ENCODE peak calls at places on chromosomes 4 and X, in five cellular contexts. V, P, R, X and Z are unnamed samples.

GRCh38 chr4:91087743-91088142 is 960.5 kb downstream of the CCSER1 start:
- DNase-seq in V (no peak), P (peak), R (no peak), X (no peak), Z (no peak)

GRCh38 chr4:83297548-83298260 is 13.1 kb upstream of the COQ2 start:
- DNase-seq in V (no peak), P (no peak), R (no peak), X (no peak), Z (no peak)

GRCh38 chr4:84971319-84971932 is 4.9 kb upstream of the WDFY3 start:
- DNase-seq in V (no peak), P (peak), R (peak), X (no peak), Z (no peak)

GRCh38 chrX:149493567-149494562 is 11.2 kb downstream of the IDS start:
- DNase-seq in V (no peak), P (no peak), R (peak), X (no peak), Z (no peak)

GRCh38 chrX:132489256-132490085 is 633 bp upstream of the MBNL3 start:
- DNase-seq in V (peak), P (peak), R (peak), X (no peak), Z (peak)

GRCh38 chr4:912548-913279 is 19.4 kb downstream of the GAK start:
- DNase-seq in V (no peak), P (no peak), R (no peak), X (no peak), Z (no peak)

GRCh38 chr4:73375328-73375741 is 28.8 kb upstream of the ALB start:
- DNase-seq in V (no peak), P (no peak), R (no peak), X (no peak), Z (no peak)

GRCh38 chr4:8832130-8832930 is 39.3 kb downstream of the HMX1 start:
- DNase-seq in V (no peak), P (no peak), R (no peak), X (no peak), Z (no peak)

GRCh38 chr4:7259039-7259438 is 66.7 kb downstream of the SORCS2 start:
- DNase-seq in V (no peak), P (no peak), R (no peak), X (no peak), Z (no peak)

GRCh38 chr4:77852892-77853495 is 9.6 kb upstream of the MRPL1 start:
- DNase-seq in V (no peak), P (no peak), R (no peak), X (no peak), Z (no peak)

GRCh38 chrX:16892504-16893362 is 22.6 kb upstream of the RBBP7 start:
- DNase-seq in V (peak), P (peak), R (peak), X (no peak), Z (peak)

GRCh38 chr4:10589808-10590207 is 94.8 kb downstream of the CLNK start:
- DNase-seq in V (no peak), P (no peak), R (no peak), X (no peak), Z (no peak)

GRCh38 chr4:1409079-1409805 is 3.0 kb upstream of the NKX1-1 start:
- DNase-seq in V (no peak), P (no peak), R (no peak), X (no peak), Z (no peak)

GRCh38 chr4:172514011-172514410 is 654.6 kb upstream of the GALNT7 start:
- DNase-seq in V (no peak), P (no peak), R (no peak), X (no peak), Z (no peak)

GRCh38 chr4:16124232-16124631 is 40.4 kb upstream of the PROM1 start:
- DNase-seq in V (no peak), P (no peak), R (no peak), X (no peak), Z (no peak)

GRCh38 chr4:1851575-1852415 is 4.2 kb downstream of the LETM1 start:
- DNase-seq in V (no peak), P (no peak), R (no peak), X (no peak), Z (no peak)

GRCh38 chr4:60173103-60173502 is 1027.0 kb upstream of the ADGRL3 start:
- DNase-seq in V (no peak), P (no peak), R (no peak), X (no peak), Z (no peak)

GRCh38 chr4:84529169-84529751 is 30.2 kb upstream of the NKX6-1 start:
- DNase-seq in V (no peak), P (peak), R (peak), X (no peak), Z (no peak)

GRCh38 chr4:100929135-100929534 is 411.3 kb upstream of the EMCN start:
- DNase-seq in V (no peak), P (no peak), R (no peak), X (no peak), Z (no peak)

GRCh38 chr4:54225671-54226398 is 3.3 kb upstream of the PDGFRA start:
- DNase-seq in V (peak), P (no peak), R (peak), X (no peak), Z (peak)

GRCh38 chr4:10891866-10892265 is 207.3 kb upstream of the CLNK start:
- DNase-seq in V (no peak), P (no peak), R (no peak), X (no peak), Z (no peak)

GRCh38 chr4:16289872-16290554 is 63.7 kb upstream of the TAPT1 start:
- DNase-seq in V (peak), P (peak), R (peak), X (no peak), Z (no peak)

GRCh38 chrX:46979340-46979739 is 67.1 kb downstream of the JADE3 start:
- DNase-seq in V (no peak), P (no peak), R (peak), X (no peak), Z (no peak)

DNA sequence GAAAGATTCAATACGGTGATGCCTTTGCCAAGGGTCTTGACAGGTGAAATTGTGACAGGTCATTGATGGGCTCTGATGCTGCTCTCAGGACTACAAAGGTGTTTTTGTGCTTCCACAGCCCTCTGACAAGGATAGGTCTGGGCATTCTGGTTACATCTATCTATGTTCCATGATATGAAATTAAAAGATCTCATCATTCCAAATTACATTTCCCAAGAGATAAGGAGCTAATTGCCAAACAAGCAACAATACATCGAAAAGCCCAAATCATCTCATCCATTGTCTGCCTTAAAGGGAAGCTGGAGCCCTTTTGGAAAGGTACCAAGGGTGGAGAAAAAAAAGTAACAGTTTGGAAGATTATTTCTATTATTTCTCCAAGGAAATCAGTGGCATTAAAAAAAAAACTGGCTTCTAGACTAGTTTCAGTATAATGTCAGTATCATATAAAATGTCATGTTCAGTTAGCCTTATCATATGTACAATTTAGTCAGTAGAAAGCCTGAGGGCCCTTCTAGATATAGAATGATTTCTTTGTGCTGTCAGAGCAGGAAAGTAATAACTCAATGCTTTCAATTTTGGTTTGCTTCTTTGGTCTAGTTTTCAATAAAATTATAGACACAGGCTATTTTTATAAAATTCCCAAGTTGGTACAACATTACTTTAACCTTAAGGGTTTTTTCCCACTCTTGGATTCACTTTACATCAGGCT is 224.5 kb upstream of the GPRIN3 start:
- DNase-seq in V (no peak), P (no peak), R (no peak), X (no peak), Z (no peak)
- H2BK12ac ChIP-seq in V (no peak), P (no peak), R (no peak), X (no peak), Z (no peak)

GRCh38 chr4:41638203-41638602 is 100.2 kb downstream of the LIMCH1 start:
- DNase-seq in V (no peak), P (no peak), R (no peak), X (no peak), Z (no peak)
- H2BK12ac ChIP-seq in V (no peak), P (no peak), R (no peak), X (no peak), Z (no peak)

DNA sequence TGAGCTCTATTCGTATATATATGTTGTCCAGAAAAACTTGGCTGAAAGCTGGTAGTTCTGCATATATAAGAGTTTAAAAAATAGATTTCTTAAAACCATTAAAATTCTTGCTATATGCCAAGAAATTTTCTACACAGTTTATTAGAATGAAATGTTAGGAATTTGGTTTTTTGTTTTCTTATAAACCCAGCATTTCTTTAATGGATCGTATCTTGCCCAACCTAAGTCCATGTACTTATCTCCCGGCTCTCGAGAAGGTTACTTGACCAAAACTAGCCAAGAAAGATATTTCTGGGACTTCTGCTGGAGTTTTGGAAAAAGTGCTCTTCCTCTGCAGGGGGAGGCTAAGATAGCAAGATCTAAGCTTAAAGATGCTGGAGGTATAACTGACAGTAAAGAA is 4.7 kb upstream of the ASB5 start:
- DNase-seq in V (no peak), P (no peak), R (no peak), X (no peak), Z (no peak)
- H2BK12ac ChIP-seq in V (no peak), P (no peak), R (no peak), X (no peak), Z (no peak)

GRCh38 chr4:46386570-46386969 is 3.4 kb downstream of the GABRA2 start:
- DNase-seq in V (no peak), P (no peak), R (peak), X (no peak), Z (peak)
- H2BK12ac ChIP-seq in V (no peak), P (no peak), R (no peak), X (no peak), Z (no peak)

DNA sequence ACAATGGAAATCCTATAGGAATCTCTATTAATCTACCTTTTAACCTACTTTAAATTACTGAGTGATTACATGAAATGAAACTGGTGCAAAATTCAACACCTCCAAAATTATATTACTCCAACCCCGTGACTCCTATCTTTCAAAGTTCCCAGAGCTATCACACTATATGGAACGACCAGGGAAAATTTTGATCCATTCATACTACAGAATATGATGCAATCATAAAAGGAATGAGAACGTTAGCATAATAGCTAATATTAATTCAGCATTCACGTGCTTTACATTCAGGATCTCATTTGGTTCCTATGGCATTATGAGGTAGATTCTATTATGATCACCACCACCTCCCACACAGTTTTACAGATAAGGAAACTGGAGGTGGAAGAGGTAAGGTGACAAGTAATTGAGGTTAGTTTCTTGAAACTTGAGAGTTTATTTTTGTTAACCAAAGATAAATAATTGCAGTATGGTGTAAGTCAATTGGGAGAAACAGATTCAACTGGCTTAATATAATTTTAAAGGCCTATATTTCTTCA is 29.4 kb upstream of the INTS6L start:
- DNase-seq in V (no peak), P (no peak), R (no peak), X (no peak), Z (no peak)
- H2BK12ac ChIP-seq in V (no peak), P (no peak), R (no peak), X (no peak), Z (no peak)